ENCODE peak calls at places on chromosome 13, in seven cellular contexts. One of them, this sample, is unnamed.

GRCh38 chr13:50955212-50955611 is 45.6 kb downstream of the RNASEH2B start:
- DNase-seq in EL: no peak
- DNase-seq in left lobe of liver: no peak
- DNase-seq in colonic mucosa: no peak
- DNase-seq in endothelial cell of umbilical vein: no peak
- DNase-seq in SK-N-SH: no peak
- DNase-seq in activated CD8-positive, alpha-beta memory T cell treated with anti-CD3 and anti-CD28 coated beads, Interleukin-2, amount 50 U/mL, for 48 hours: no peak
- DNase-seq in this sample: no peak

GRCh38 chr13:40146586-40147240 is 491.3 kb downstream of the COG6 start:
- DNase-seq in EL: peak
- DNase-seq in left lobe of liver: no peak
- DNase-seq in colonic mucosa: no peak
- DNase-seq in endothelial cell of umbilical vein: peak
- DNase-seq in SK-N-SH: peak
- DNase-seq in activated CD8-positive, alpha-beta memory T cell treated with anti-CD3 and anti-CD28 coated beads, Interleukin-2, amount 50 U/mL, for 48 hours: no peak
- DNase-seq in this sample: no peak

GRCh38 chr13:99380921-99381645 is 73.9 kb upstream of the GPR183 start:
- DNase-seq in EL: no peak
- DNase-seq in left lobe of liver: no peak
- DNase-seq in colonic mucosa: no peak
- DNase-seq in endothelial cell of umbilical vein: no peak
- DNase-seq in SK-N-SH: no peak
- DNase-seq in activated CD8-positive, alpha-beta memory T cell treated with anti-CD3 and anti-CD28 coated beads, Interleukin-2, amount 50 U/mL, for 48 hours: peak
- DNase-seq in this sample: no peak

GRCh38 chr13:24199016-24199415 is 38.5 kb downstream of the SPATA13 start:
- DNase-seq in EL: no peak
- DNase-seq in left lobe of liver: no peak
- DNase-seq in colonic mucosa: no peak
- DNase-seq in endothelial cell of umbilical vein: no peak
- DNase-seq in SK-N-SH: no peak
- DNase-seq in activated CD8-positive, alpha-beta memory T cell treated with anti-CD3 and anti-CD28 coated beads, Interleukin-2, amount 50 U/mL, for 48 hours: no peak
- DNase-seq in this sample: no peak

GRCh38 chr13:110466261-110466660 is 95.3 kb downstream of the RAB20 start:
- DNase-seq in EL: no peak
- DNase-seq in left lobe of liver: no peak
- DNase-seq in colonic mucosa: no peak
- DNase-seq in endothelial cell of umbilical vein: no peak
- DNase-seq in SK-N-SH: no peak
- DNase-seq in activated CD8-positive, alpha-beta memory T cell treated with anti-CD3 and anti-CD28 coated beads, Interleukin-2, amount 50 U/mL, for 48 hours: no peak
- DNase-seq in this sample: no peak

GRCh38 chr13:108281941-108282340 is 12.4 kb downstream of the TNFSF13B start:
- DNase-seq in EL: no peak
- DNase-seq in left lobe of liver: no peak
- DNase-seq in colonic mucosa: no peak
- DNase-seq in endothelial cell of umbilical vein: no peak
- DNase-seq in SK-N-SH: no peak
- DNase-seq in activated CD8-positive, alpha-beta memory T cell treated with anti-CD3 and anti-CD28 coated beads, Interleukin-2, amount 50 U/mL, for 48 hours: no peak
- DNase-seq in this sample: no peak

GRCh38 chr13:50911051-50911690 is 1.6 kb downstream of the RNASEH2B start:
- DNase-seq in EL: peak
- DNase-seq in left lobe of liver: no peak
- DNase-seq in colonic mucosa: no peak
- DNase-seq in endothelial cell of umbilical vein: peak
- DNase-seq in SK-N-SH: peak
- DNase-seq in activated CD8-positive, alpha-beta memory T cell treated with anti-CD3 and anti-CD28 coated beads, Interleukin-2, amount 50 U/mL, for 48 hours: no peak
- DNase-seq in this sample: no peak

GRCh38 chr13:96492758-96493157 is 402.9 kb downstream of the HS6ST3 start:
- DNase-seq in EL: no peak
- DNase-seq in left lobe of liver: no peak
- DNase-seq in colonic mucosa: no peak
- DNase-seq in endothelial cell of umbilical vein: no peak
- DNase-seq in SK-N-SH: no peak
- DNase-seq in activated CD8-positive, alpha-beta memory T cell treated with anti-CD3 and anti-CD28 coated beads, Interleukin-2, amount 50 U/mL, for 48 hours: no peak
- DNase-seq in this sample: no peak

GRCh38 chr13:66036024-66036614 is 1194.0 kb downstream of the PCDH9 start:
- DNase-seq in EL: no peak
- DNase-seq in left lobe of liver: no peak
- DNase-seq in colonic mucosa: no peak
- DNase-seq in endothelial cell of umbilical vein: peak
- DNase-seq in SK-N-SH: no peak
- DNase-seq in activated CD8-positive, alpha-beta memory T cell treated with anti-CD3 and anti-CD28 coated beads, Interleukin-2, amount 50 U/mL, for 48 hours: no peak
- DNase-seq in this sample: no peak

GRCh38 chr13:46759861-46760260 is 37.1 kb downstream of the ESD start:
- DNase-seq in EL: no peak
- DNase-seq in left lobe of liver: no peak
- DNase-seq in colonic mucosa: peak
- DNase-seq in endothelial cell of umbilical vein: no peak
- DNase-seq in SK-N-SH: no peak
- DNase-seq in activated CD8-positive, alpha-beta memory T cell treated with anti-CD3 and anti-CD28 coated beads, Interleukin-2, amount 50 U/mL, for 48 hours: no peak
- DNase-seq in this sample: peak

GRCh38 chr13:79359064-79359463 is 47.0 kb downstream of the RBM26 start:
- DNase-seq in EL: no peak
- DNase-seq in left lobe of liver: no peak
- DNase-seq in colonic mucosa: no peak
- DNase-seq in endothelial cell of umbilical vein: no peak
- DNase-seq in SK-N-SH: no peak
- DNase-seq in activated CD8-positive, alpha-beta memory T cell treated with anti-CD3 and anti-CD28 coated beads, Interleukin-2, amount 50 U/mL, for 48 hours: no peak
- DNase-seq in this sample: no peak

GRCh38 chr13:97026759-97027555 is 32.7 kb upstream of the OXGR1 start:
- DNase-seq in EL: no peak
- DNase-seq in left lobe of liver: no peak
- DNase-seq in colonic mucosa: no peak
- DNase-seq in endothelial cell of umbilical vein: peak
- DNase-seq in SK-N-SH: no peak
- DNase-seq in activated CD8-positive, alpha-beta memory T cell treated with anti-CD3 and anti-CD28 coated beads, Interleukin-2, amount 50 U/mL, for 48 hours: no peak
- DNase-seq in this sample: no peak

GRCh38 chr13:78608705-78609463 is 5.5 kb upstream of the POU4F1 start:
- DNase-seq in EL: no peak
- DNase-seq in left lobe of liver: no peak
- DNase-seq in colonic mucosa: no peak
- DNase-seq in endothelial cell of umbilical vein: peak
- DNase-seq in SK-N-SH: peak
- DNase-seq in activated CD8-positive, alpha-beta memory T cell treated with anti-CD3 and anti-CD28 coated beads, Interleukin-2, amount 50 U/mL, for 48 hours: no peak
- DNase-seq in this sample: no peak

GRCh38 chr13:101915755-101916107 is 463.3 kb downstream of the ITGBL1 start:
- DNase-seq in EL: no peak
- DNase-seq in left lobe of liver: no peak
- DNase-seq in colonic mucosa: no peak
- DNase-seq in endothelial cell of umbilical vein: no peak
- DNase-seq in SK-N-SH: no peak
- DNase-seq in activated CD8-positive, alpha-beta memory T cell treated with anti-CD3 and anti-CD28 coated beads, Interleukin-2, amount 50 U/mL, for 48 hours: no peak
- DNase-seq in this sample: no peak

GRCh38 chr13:30971575-30971974 is 39.1 kb downstream of the TEX26 start:
- DNase-seq in EL: no peak
- DNase-seq in left lobe of liver: no peak
- DNase-seq in colonic mucosa: no peak
- DNase-seq in endothelial cell of umbilical vein: no peak
- DNase-seq in SK-N-SH: no peak
- DNase-seq in activated CD8-positive, alpha-beta memory T cell treated with anti-CD3 and anti-CD28 coated beads, Interleukin-2, amount 50 U/mL, for 48 hours: no peak
- DNase-seq in this sample: no peak

GRCh38 chr13:84917252-84917878 is 881.9 kb downstream of the SLITRK6 start:
- DNase-seq in EL: peak
- DNase-seq in left lobe of liver: no peak
- DNase-seq in colonic mucosa: no peak
- DNase-seq in endothelial cell of umbilical vein: peak
- DNase-seq in SK-N-SH: peak
- DNase-seq in activated CD8-positive, alpha-beta memory T cell treated with anti-CD3 and anti-CD28 coated beads, Interleukin-2, amount 50 U/mL, for 48 hours: no peak
- DNase-seq in this sample: no peak

GRCh38 chr13:33446821-33447481 is 161.4 kb upstream of the STARD13 start:
- DNase-seq in EL: no peak
- DNase-seq in left lobe of liver: no peak
- DNase-seq in colonic mucosa: no peak
- DNase-seq in endothelial cell of umbilical vein: no peak
- DNase-seq in SK-N-SH: no peak
- DNase-seq in activated CD8-positive, alpha-beta memory T cell treated with anti-CD3 and anti-CD28 coated beads, Interleukin-2, amount 50 U/mL, for 48 hours: no peak
- DNase-seq in this sample: no peak

GRCh38 chr13:24215007-24215633 is 54.6 kb downstream of the SPATA13 start:
- DNase-seq in EL: no peak
- DNase-seq in left lobe of liver: no peak
- DNase-seq in colonic mucosa: no peak
- DNase-seq in endothelial cell of umbilical vein: no peak
- DNase-seq in SK-N-SH: no peak
- DNase-seq in activated CD8-positive, alpha-beta memory T cell treated with anti-CD3 and anti-CD28 coated beads, Interleukin-2, amount 50 U/mL, for 48 hours: no peak
- DNase-seq in this sample: no peak

GRCh38 chr13:51726446-51727185 is 77.3 kb downstream of the DHRS12 start:
- DNase-seq in EL: peak
- DNase-seq in left lobe of liver: no peak
- DNase-seq in colonic mucosa: no peak
- DNase-seq in endothelial cell of umbilical vein: peak
- DNase-seq in SK-N-SH: no peak
- DNase-seq in activated CD8-positive, alpha-beta memory T cell treated with anti-CD3 and anti-CD28 coated beads, Interleukin-2, amount 50 U/mL, for 48 hours: no peak
- DNase-seq in this sample: no peak

GRCh38 chr13:73880365-73880764 is 253.8 kb downstream of the KLF12 start:
- DNase-seq in EL: peak
- DNase-seq in left lobe of liver: no peak
- DNase-seq in colonic mucosa: no peak
- DNase-seq in endothelial cell of umbilical vein: peak
- DNase-seq in SK-N-SH: no peak
- DNase-seq in activated CD8-positive, alpha-beta memory T cell treated with anti-CD3 and anti-CD28 coated beads, Interleukin-2, amount 50 U/mL, for 48 hours: no peak
- DNase-seq in this sample: no peak

GRCh38 chr13:108961542-108962125 is 332.2 kb downstream of the MYO16 start:
- DNase-seq in EL: peak
- DNase-seq in left lobe of liver: no peak
- DNase-seq in colonic mucosa: no peak
- DNase-seq in endothelial cell of umbilical vein: peak
- DNase-seq in SK-N-SH: peak
- DNase-seq in activated CD8-positive, alpha-beta memory T cell treated with anti-CD3 and anti-CD28 coated beads, Interleukin-2, amount 50 U/mL, for 48 hours: no peak
- DNase-seq in this sample: no peak

GRCh38 chr13:37429976-37430375 is 168.6 kb downstream of the POSTN start:
- DNase-seq in EL: peak
- DNase-seq in left lobe of liver: no peak
- DNase-seq in colonic mucosa: no peak
- DNase-seq in endothelial cell of umbilical vein: no peak
- DNase-seq in SK-N-SH: no peak
- DNase-seq in activated CD8-positive, alpha-beta memory T cell treated with anti-CD3 and anti-CD28 coated beads, Interleukin-2, amount 50 U/mL, for 48 hours: no peak
- DNase-seq in this sample: no peak

GRCh38 chr13:106503272-106503671 is 32.2 kb downstream of the EFNB2 start:
- DNase-seq in EL: no peak
- DNase-seq in left lobe of liver: no peak
- DNase-seq in colonic mucosa: no peak
- DNase-seq in endothelial cell of umbilical vein: no peak
- DNase-seq in SK-N-SH: no peak
- DNase-seq in activated CD8-positive, alpha-beta memory T cell treated with anti-CD3 and anti-CD28 coated beads, Interleukin-2, amount 50 U/mL, for 48 hours: no peak
- DNase-seq in this sample: no peak

GRCh38 chr13:69755101-69755500 is 352.5 kb upstream of the ATXN8OS start:
- DNase-seq in EL: no peak
- DNase-seq in left lobe of liver: no peak
- DNase-seq in colonic mucosa: no peak
- DNase-seq in endothelial cell of umbilical vein: no peak
- DNase-seq in SK-N-SH: no peak
- DNase-seq in activated CD8-positive, alpha-beta memory T cell treated with anti-CD3 and anti-CD28 coated beads, Interleukin-2, amount 50 U/mL, for 48 hours: no peak
- DNase-seq in this sample: no peak

GRCh38 chr13:99630269-99630898 is 129.1 kb downstream of the TM9SF2 start:
- DNase-seq in EL: no peak
- DNase-seq in left lobe of liver: no peak
- DNase-seq in colonic mucosa: no peak
- DNase-seq in endothelial cell of umbilical vein: no peak
- DNase-seq in SK-N-SH: no peak
- DNase-seq in activated CD8-positive, alpha-beta memory T cell treated with anti-CD3 and anti-CD28 coated beads, Interleukin-2, amount 50 U/mL, for 48 hours: no peak
- DNase-seq in this sample: no peak

GRCh38 chr13:50635504-50635903 is 208.0 kb downstream of the DLEU7 start:
- DNase-seq in EL: no peak
- DNase-seq in left lobe of liver: no peak
- DNase-seq in colonic mucosa: no peak
- DNase-seq in endothelial cell of umbilical vein: no peak
- DNase-seq in SK-N-SH: no peak
- DNase-seq in activated CD8-positive, alpha-beta memory T cell treated with anti-CD3 and anti-CD28 coated beads, Interleukin-2, amount 50 U/mL, for 48 hours: no peak
- DNase-seq in this sample: no peak

This sample was measured in right lobe of liver.